ENCODE peak calls at places on chromosomes 4 and X, in seven cellular contexts. One of them, this sample, is unnamed.

GRCh38 chr4:150816491-150816890 is 198.6 kb downstream of the LRBA start:
- DNase-seq in ELR: no peak
- DNase-seq in esophagus muscularis mucosa: no peak
- DNase-seq in G401: no peak
- DNase-seq in midbrain: no peak
- DNase-seq in amniotic epithelial cell: no peak
- DNase-seq in suprapubic skin: no peak
- DNase-seq in this sample: no peak

GRCh38 chrX:110846071-110846470 is 50.5 kb upstream of the CHRDL1 start:
- DNase-seq in ELR: peak; percentile 64
- DNase-seq in esophagus muscularis mucosa: no peak
- DNase-seq in G401: no peak
- DNase-seq in midbrain: no peak
- DNase-seq in amniotic epithelial cell: no peak
- DNase-seq in suprapubic skin: no peak
- DNase-seq in this sample: no peak

GRCh38 chr4:165915215-165915614 is 42.2 kb downstream of the TLL1 start:
- DNase-seq in ELR: peak; percentile 5
- DNase-seq in esophagus muscularis mucosa: no peak
- DNase-seq in G401: no peak
- DNase-seq in midbrain: no peak
- DNase-seq in amniotic epithelial cell: no peak
- DNase-seq in suprapubic skin: no peak
- DNase-seq in this sample: no peak

GRCh38 chrX:79524642-79525041 is 157.5 kb upstream of the ITM2A start:
- DNase-seq in ELR: peak; percentile 0
- DNase-seq in esophagus muscularis mucosa: no peak
- DNase-seq in G401: no peak
- DNase-seq in midbrain: no peak
- DNase-seq in amniotic epithelial cell: no peak
- DNase-seq in suprapubic skin: no peak
- DNase-seq in this sample: no peak

GRCh38 chr4:155903453-155903852 is at the start of gene TDO2:
- DNase-seq in ELR: no peak
- DNase-seq in esophagus muscularis mucosa: no peak
- DNase-seq in G401: no peak
- DNase-seq in midbrain: no peak
- DNase-seq in amniotic epithelial cell: no peak
- DNase-seq in suprapubic skin: no peak
- DNase-seq in this sample: no peak

GRCh38 chr4:86955888-86956451 is 21.2 kb downstream of the AFF1 start:
- DNase-seq in ELR: peak; percentile 6
- DNase-seq in esophagus muscularis mucosa: no peak
- DNase-seq in G401: no peak
- DNase-seq in midbrain: no peak
- DNase-seq in amniotic epithelial cell: no peak
- DNase-seq in suprapubic skin: no peak
- DNase-seq in this sample: no peak

GRCh38 chrX:74510401-74510800 is 89.1 kb downstream of the SLC16A2 start:
- DNase-seq in ELR: no peak
- DNase-seq in esophagus muscularis mucosa: no peak
- DNase-seq in G401: no peak
- DNase-seq in midbrain: no peak
- DNase-seq in amniotic epithelial cell: no peak
- DNase-seq in suprapubic skin: no peak
- DNase-seq in this sample: no peak

GRCh38 chr4:46387956-46388355 is 2.0 kb downstream of the GABRA2 start:
- DNase-seq in ELR: no peak
- DNase-seq in esophagus muscularis mucosa: no peak
- DNase-seq in G401: no peak
- DNase-seq in midbrain: no peak
- DNase-seq in amniotic epithelial cell: no peak
- DNase-seq in suprapubic skin: no peak
- DNase-seq in this sample: no peak

GRCh38 chr4:56978750-56979303 is at the start of gene POLR2B:
- DNase-seq in ELR: peak; percentile 96
- DNase-seq in esophagus muscularis mucosa: peak; percentile 98
- DNase-seq in G401: peak; percentile 94
- DNase-seq in midbrain: peak; percentile 94
- DNase-seq in amniotic epithelial cell: peak; percentile 93
- DNase-seq in suprapubic skin: peak; percentile 98
- DNase-seq in this sample: peak; percentile 81

GRCh38 chrX:111854778-111855490 is 21.0 kb upstream of the TRPC5OS start:
- DNase-seq in ELR: no peak
- DNase-seq in esophagus muscularis mucosa: no peak
- DNase-seq in G401: no peak
- DNase-seq in midbrain: no peak
- DNase-seq in amniotic epithelial cell: no peak
- DNase-seq in suprapubic skin: no peak
- DNase-seq in this sample: no peak

GRCh38 chr4:164021947-164022346 is 527.5 kb downstream of the TMA16 start:
- DNase-seq in ELR: no peak
- DNase-seq in esophagus muscularis mucosa: no peak
- DNase-seq in G401: no peak
- DNase-seq in midbrain: no peak
- DNase-seq in amniotic epithelial cell: no peak
- DNase-seq in suprapubic skin: no peak
- DNase-seq in this sample: no peak